ENCODE peak calls at places on chromosomes 13 and 19, in ten cellular contexts. Y, P, A, I, Q, L, D, G, Z and H are unnamed samples. For H3K27me3 and H3K4me1, the result is how much of the 10 kb centered on the place peaks cover.

GRCh38 chr13:93226623-93227279 is at the start of gene GPC6:
- DNase-seq in Y (peak), P (peak), A (no peak), I (no peak), Q (no peak), L (no peak), D (peak), G (no peak), Z (no peak), H (peak)

GRCh38 chr19:22784051-22784450 is at the start of gene ZNF99:
- DNase-seq in Y (no peak), P (no peak), A (peak), I (peak), Q (no peak), L (peak), D (peak), G (no peak), Z (no peak), H (peak)

GRCh38 chr19:16208847-16209246 is 11.1 kb downstream of the AP1M1 start:
- DNase-seq in Y (no peak), P (no peak), A (peak), I (no peak), Q (peak), L (no peak), D (no peak), G (no peak), Z (no peak), H (no peak)

GRCh38 chr19:10690351-10690781 is 10.9 kb upstream of the QTRT1 start:
- DNase-seq in Y (peak), P (no peak), A (no peak), I (no peak), Q (no peak), L (no peak), D (no peak), G (no peak), Z (no peak), H (no peak)

GRCh38 chr13:99828114-99828513 is 143.5 kb downstream of the ZIC5 start:
- DNase-seq in Y (no peak), P (no peak), A (no peak), I (no peak), Q (no peak), L (no peak), D (no peak), G (no peak), Z (peak), H (no peak)

GRCh38 chr13:48891586-48891985 is 84.1 kb upstream of the FNDC3A start:
- DNase-seq in Y (peak), P (no peak), A (no peak), I (no peak), Q (no peak), L (no peak), D (no peak), G (no peak), Z (no peak), H (no peak)

GRCh38 chr19:35034005-35034502 is 3.8 kb downstream of the SCN1B start:
- DNase-seq in Y (no peak), P (no peak), A (no peak), I (no peak), Q (no peak), L (no peak), D (no peak), G (no peak), Z (no peak), H (no peak)

GRCh38 chr13:98780451-98780850 is 28.0 kb upstream of the SLC15A1 start:
- DNase-seq in Y (no peak), P (no peak), A (no peak), I (no peak), Q (no peak), L (no peak), D (no peak), G (no peak), Z (no peak), H (no peak)

GRCh38 chr13:44230736-44231135 is 142.9 kb upstream of the SERP2 start:
- DNase-seq in Y (no peak), P (no peak), A (no peak), I (no peak), Q (no peak), L (no peak), D (no peak), G (no peak), Z (no peak), H (no peak)

GRCh38 chr13:35984287-35984686 is 146.9 kb downstream of the DCLK1 start:
- DNase-seq in Y (no peak), P (no peak), A (no peak), I (no peak), Q (no peak), L (no peak), D (no peak), G (no peak), Z (no peak), H (no peak)

GRCh38 chr13:105063676-105064075 is 1471.8 kb downstream of the EFNB2 start:
- DNase-seq in Y (peak), P (no peak), A (no peak), I (no peak), Q (no peak), L (no peak), D (no peak), G (no peak), Z (no peak), H (no peak)

GRCh38 chr13:77918391-77919261 is at the start of gene EDNRB:
- DNase-seq in Y (peak), P (peak), A (peak), I (peak), Q (peak), L (peak), D (peak), G (peak), Z (no peak), H (peak)

GRCh38 chr19:29841559-29842367 is 30.0 kb downstream of the CCNE1 start:
- DNase-seq in Y (peak), P (no peak), A (no peak), I (no peak), Q (no peak), L (no peak), D (no peak), G (no peak), Z (no peak), H (no peak)

GRCh38 chr13:64529874-64530485 is 2700.2 kb downstream of the PCDH9 start:
- DNase-seq in Y (no peak), P (no peak), A (no peak), I (no peak), Q (no peak), L (no peak), D (no peak), G (no peak), Z (no peak), H (no peak)

GRCh38 chr13:99982021-99982740 is 597 bp downstream of the ZIC2 start:
- DNase-seq in Y (no peak), P (no peak), A (no peak), I (no peak), Q (peak), L (no peak), D (peak), G (no peak), Z (no peak), H (no peak)

GRCh38 chr19:30349131-30349730 is 23.0 kb upstream of the ZNF536 start:
- DNase-seq in Y (no peak), P (no peak), A (no peak), I (no peak), Q (no peak), L (no peak), D (no peak), G (peak), Z (no peak), H (no peak)

GRCh38 chr13:106525865-106526264 is 9.6 kb downstream of the EFNB2 start:
- DNase-seq in Y (no peak), P (no peak), A (no peak), I (no peak), Q (no peak), L (no peak), D (no peak), G (no peak), Z (no peak), H (no peak)

GRCh38 chr13:98986226-98986846 is 8.5 kb upstream of the DOCK9 start:
- DNase-seq in Y (no peak), P (no peak), A (no peak), I (no peak), Q (no peak), L (no peak), D (no peak), G (no peak), Z (no peak), H (no peak)

GRCh38 chr13:100234524-100235136 is 145.7 kb downstream of the PCCA start:
- DNase-seq in Y (peak), P (no peak), A (no peak), I (no peak), Q (no peak), L (no peak), D (no peak), G (no peak), Z (no peak), H (no peak)

GRCh38 chr13:101035119-101035620 is 360.6 kb upstream of the TMTC4 start:
- DNase-seq in Y (no peak), P (no peak), A (no peak), I (no peak), Q (no peak), L (no peak), D (no peak), G (no peak), Z (no peak), H (no peak)

GRCh38 chr19:54921082-54921481 is 15.1 kb downstream of the NCR1 start:
- DNase-seq in Y (no peak), P (no peak), A (no peak), I (no peak), Q (no peak), L (no peak), D (no peak), G (no peak), Z (no peak), H (no peak)

GRCh38 chr13:20118268-20119140 is 42.3 kb downstream of the GJA3 start:
- DNase-seq in Y (no peak), P (peak), A (peak), I (peak), Q (peak), L (peak), D (peak), G (peak), Z (no peak), H (peak)
- TF ChIP-seq POLR2A in Y (no peak), P (no peak), A (no peak), I (no peak), Q (no peak), L (no peak), D (no peak), G (no peak), Z (no peak), H (no peak)

GRCh38 chr13:95579303-95579702 is 26.8 kb downstream of the CLDN10 start:
- DNase-seq in Y (no peak), P (no peak), A (no peak), I (no peak), Q (no peak), L (no peak), D (no peak), G (no peak), Z (peak), H (no peak)
- H3K27me3 ChIP-seq in Y (under half), P (under half), A (under half), I (under half), Q (under half), L (under half), D (under half), G (under half), Z (under half), H (under half)

DNA sequence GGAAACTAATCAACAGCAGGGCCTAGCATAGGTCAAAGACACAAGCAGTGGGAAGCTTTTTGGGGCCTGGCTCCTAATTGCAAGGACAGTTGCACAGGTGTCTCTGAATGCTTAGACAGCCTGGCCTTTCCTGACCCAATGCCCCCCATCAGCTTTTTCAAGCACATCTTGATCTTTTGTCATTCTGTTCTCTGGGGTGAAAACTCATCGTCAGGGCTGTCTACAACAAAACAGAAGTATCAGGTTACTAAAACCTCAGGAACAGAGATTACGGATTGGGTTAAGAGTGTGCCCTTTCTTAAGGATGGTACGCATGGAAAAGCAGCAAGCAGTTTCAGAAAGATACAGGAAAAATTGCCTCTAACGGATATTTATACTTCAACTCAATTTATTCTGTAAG is 8.3 kb upstream of the ZNF254 start:
- DNase-seq in Y (no peak), P (no peak), A (no peak), I (no peak), Q (no peak), L (no peak), D (no peak), G (no peak), Z (no peak), H (no peak)
- H3K4me1 ChIP-seq in Y (under half), P (under half), A (under half), I (under half), Q (under half), L (under half), D (under half), G (under half), Z (under half), H (under half)

GRCh38 chr19:50376166-50377050 is at the start of gene NR1H2:
- DNase-seq in Y (peak), P (peak), A (peak), I (peak), Q (peak), L (peak), D (peak), G (peak), Z (peak), H (peak)
- TF ChIP-seq POLR2A in Y (peak), P (peak), A (peak), I (peak), Q (no peak), L (no peak), D (peak), G (peak), Z (peak), H (peak)

DNA sequence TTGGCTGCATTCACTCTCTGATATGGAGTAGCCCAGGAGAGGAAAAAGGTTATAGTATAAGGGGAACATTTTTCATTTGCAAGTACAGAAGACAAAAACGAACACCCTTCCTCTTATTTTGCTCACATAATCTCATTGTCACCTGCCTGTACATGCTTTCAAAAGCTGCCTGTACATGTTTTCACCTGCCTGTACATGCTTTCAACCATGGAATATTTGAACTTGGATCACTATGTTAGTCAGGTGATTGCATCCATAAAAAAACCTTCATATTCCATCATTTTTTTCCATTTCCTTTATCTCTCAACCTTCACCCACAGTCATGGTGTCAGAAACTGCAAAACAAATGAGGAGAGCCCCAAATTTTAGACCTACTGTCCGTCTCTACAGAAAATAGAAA is 11.4 kb downstream of the IGFL2 start:
- DNase-seq in Y (no peak), P (no peak), A (no peak), I (no peak), Q (no peak), L (no peak), D (no peak), G (no peak), Z (no peak), H (no peak)
- H3K27me3 ChIP-seq in Y (under half), P (under half), A (under half), I (under half), Q (under half), L (under half), D (under half), G (under half), Z (under half), H (under half)

DNA sequence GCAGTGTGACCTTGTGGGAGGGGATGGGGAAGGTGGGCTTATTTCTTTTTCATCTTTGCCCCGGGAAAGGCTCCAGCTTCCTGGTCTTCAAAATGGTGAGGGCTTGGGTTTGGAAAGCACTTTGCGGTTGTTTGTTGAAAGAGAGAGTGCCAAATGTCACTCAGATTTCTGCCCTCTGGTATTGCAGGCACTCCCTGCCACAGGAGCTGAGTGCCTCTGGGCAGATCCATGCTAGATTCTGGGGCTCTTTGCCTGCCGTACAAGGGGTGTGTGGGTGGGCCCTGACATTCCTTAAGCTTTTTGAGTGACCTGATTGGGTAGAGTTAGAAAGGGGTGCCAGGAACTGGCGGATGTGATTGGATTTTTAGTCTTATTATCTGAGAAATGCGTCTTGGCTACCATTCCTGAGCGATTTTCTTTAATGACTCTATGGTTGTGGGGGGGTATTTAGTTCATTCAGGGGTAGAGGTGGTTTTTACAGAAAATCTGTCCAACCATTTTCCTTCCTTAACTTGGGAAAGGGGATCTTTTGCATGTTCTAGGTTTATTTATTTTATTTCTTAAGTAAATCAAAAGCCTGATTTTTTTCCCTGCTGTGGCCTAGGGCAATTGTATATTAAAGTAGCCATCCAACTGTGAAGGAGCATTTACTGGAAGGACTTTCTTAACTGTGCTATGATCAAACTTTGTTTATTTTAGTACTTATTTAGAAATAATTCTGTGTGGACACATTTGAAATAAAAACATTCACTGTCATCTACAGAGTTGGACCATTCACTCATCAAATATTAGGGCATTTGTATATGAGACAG is 3.2 kb downstream of the ARHGAP35 start:
- DNase-seq in Y (peak), P (no peak), A (peak), I (peak), Q (no peak), L (no peak), D (no peak), G (peak), Z (no peak), H (no peak)
- H3K4me1 ChIP-seq in Y (under half), P (half or more), A (under half), I (under half), Q (half or more), L (under half), D (under half), G (half or more), Z (under half), H (half or more)

GRCh38 chr19:12513531-12514061 is 29.0 kb upstream of the ZNF709 start:
- DNase-seq in Y (no peak), P (no peak), A (no peak), I (peak), Q (no peak), L (peak), D (peak), G (no peak), Z (no peak), H (no peak)
- TF ChIP-seq POLR2A in Y (no peak), P (no peak), A (no peak), I (no peak), Q (no peak), L (no peak), D (no peak), G (no peak), Z (no peak), H (no peak)

GRCh38 chr13:112207124-112207523 is 140.2 kb downstream of the SOX1 start:
- DNase-seq in Y (no peak), P (no peak), A (no peak), I (no peak), Q (no peak), L (no peak), D (no peak), G (no peak), Z (no peak), H (no peak)
- H3K27me3 ChIP-seq in Y (under half), P (half or more), A (under half), I (under half), Q (under half), L (under half), D (under half), G (under half), Z (under half), H (under half)

GRCh38 chr19:44924243-44924725 is 9.9 kb downstream of the APOC1 start:
- DNase-seq in Y (no peak), P (no peak), A (no peak), I (no peak), Q (no peak), L (no peak), D (no peak), G (no peak), Z (no peak), H (no peak)
- H3K4me1 ChIP-seq in Y (under half), P (under half), A (under half), I (under half), Q (under half), L (under half), D (under half), G (under half), Z (under half), H (under half)